ENCODE peak calls at places on chromosomes 6 and 20, in ten cellular contexts. O is HCT116, C is psoas muscle, H is esophagus muscularis mucosa, W is spleen, Q is cardiac muscle cell, K is heart right ventricle, I is upper lobe of right lung, T is IMR-90, M is endodermal cell. Z is an unnamed sample. For H3K4me1 and H3K9me3, the result is how much of the 10 kb centered on the place peaks cover.

GRCh38 chr20:53581444-53582311 is 12.0 kb downstream of the ZNF217 start:
- DNase-seq in M (no peak), Q (no peak), I (peak), T (no peak), W (peak), C (no peak), K (no peak), O (no peak), H (no peak), Z (no peak)

GRCh38 chr6:140660295-140660694 is 1285.8 kb upstream of the CITED2 start:
- DNase-seq in T (no peak), O (no peak), H (no peak), K (no peak), Q (peak), I (no peak), W (no peak), C (no peak), M (no peak), Z (no peak)

GRCh38 chr6:82750570-82750969 is 315.1 kb downstream of the UBE3D start:
- DNase-seq in W (no peak), K (no peak), T (peak), I (no peak), H (no peak), O (no peak), Q (no peak), C (no peak), M (no peak), Z (no peak)

GRCh38 chr6:96537726-96538125 is 16.1 kb downstream of the UFL1 start:
- DNase-seq in Q (no peak), T (no peak), I (no peak), M (no peak), C (no peak), H (no peak), O (no peak), W (no peak), K (no peak), Z (no peak)

GRCh38 chr6:16700202-16700997 is 60.9 kb downstream of the ATXN1 start:
- DNase-seq in K (no peak), I (no peak), T (no peak), W (no peak), O (no peak), C (no peak), M (peak), Q (peak), H (no peak), Z (no peak)

GRCh38 chr6:43006251-43006650 is 7.5 kb downstream of the MEA1 start:
- DNase-seq in M (no peak), C (no peak), O (no peak), H (no peak), Q (no peak), W (no peak), T (no peak), K (no peak), I (no peak), Z (no peak)

GRCh38 chr6:50637267-50637666 is 76.1 kb upstream of the TFAP2D start:
- DNase-seq in K (no peak), Q (no peak), H (no peak), T (no peak), C (no peak), I (no peak), O (no peak), W (no peak), M (no peak), Z (no peak)

GRCh38 chr6:143507358-143508145 is 4.0 kb downstream of the FUCA2 start:
- DNase-seq in T (peak), I (no peak), W (no peak), C (no peak), O (no peak), H (no peak), K (no peak), Q (no peak), M (no peak), Z (no peak)

GRCh38 chr6:90087103-90087833 is 193.0 kb downstream of the GJA10 start:
- DNase-seq in Q (peak), H (no peak), I (no peak), M (no peak), W (no peak), O (no peak), K (no peak), T (peak), C (no peak), Z (no peak)

GRCh38 chr6:44735631-44735963 is 348.1 kb downstream of the CDC5L start:
- DNase-seq in K (no peak), T (peak), Q (peak), C (no peak), O (no peak), W (no peak), I (no peak), H (no peak), M (no peak), Z (no peak)

GRCh38 chr6:37524025-37524647 is 24.4 kb upstream of the CCDC167 start:
- DNase-seq in O (no peak), W (no peak), Q (no peak), I (no peak), K (no peak), C (no peak), M (no peak), H (no peak), T (peak), Z (no peak)

GRCh38 chr6:140463312-140463710 is 1088.9 kb upstream of the CITED2 start:
- DNase-seq in C (no peak), M (no peak), Q (no peak), O (no peak), H (no peak), I (no peak), W (no peak), T (no peak), K (no peak), Z (no peak)

GRCh38 chr6:166330612-166331011 is 11.7 kb downstream of the SFT2D1 start:
- DNase-seq in Q (peak), K (peak), O (no peak), H (no peak), C (peak), W (peak), M (peak), I (peak), T (peak), Z (no peak)

GRCh38 chr20:43983904-43984361 is 69.3 kb downstream of the TOX2 start:
- DNase-seq in K (no peak), Q (peak), I (no peak), M (no peak), H (no peak), C (no peak), W (no peak), O (no peak), T (no peak), Z (no peak)

GRCh38 chr20:43982886-43983285 is 68.2 kb downstream of the TOX2 start:
- DNase-seq in T (no peak), C (no peak), H (no peak), M (no peak), W (no peak), O (no peak), Q (no peak), I (no peak), K (no peak), Z (no peak)

GRCh38 chr20:43982016-43982415 is 67.4 kb downstream of the TOX2 start:
- DNase-seq in Q (no peak), K (no peak), W (no peak), O (no peak), H (no peak), C (no peak), T (no peak), I (no peak), M (no peak), Z (no peak)

GRCh38 chr20:43984587-43984986 is 69.9 kb downstream of the TOX2 start:
- DNase-seq in K (no peak), M (no peak), C (no peak), H (no peak), T (no peak), W (no peak), Q (peak), O (no peak), I (no peak), Z (no peak)

GRCh38 chr20:43983359-43983758 is 68.7 kb downstream of the TOX2 start:
- DNase-seq in O (no peak), Q (no peak), K (no peak), C (no peak), M (peak), H (no peak), W (no peak), T (no peak), I (no peak), Z (no peak)
- TF ChIP-seq CTCF in O (peak), Q (peak), K (no peak), C (peak), M (peak), H (peak), W (no peak), T (peak), I (peak), Z (no peak)

GRCh38 chr6:113352831-113353230 is 504.3 kb upstream of the MARCKS start:
- DNase-seq in T (no peak), Q (no peak), O (no peak), K (no peak), M (no peak), I (no peak), H (no peak), C (no peak), W (no peak), Z (no peak)
- H3K4me1 ChIP-seq in T (under half), Q (under half), O (half or more), K (under half), M (under half), I (under half), H (under half), C (under half), W (under half), Z (under half)

DNA sequence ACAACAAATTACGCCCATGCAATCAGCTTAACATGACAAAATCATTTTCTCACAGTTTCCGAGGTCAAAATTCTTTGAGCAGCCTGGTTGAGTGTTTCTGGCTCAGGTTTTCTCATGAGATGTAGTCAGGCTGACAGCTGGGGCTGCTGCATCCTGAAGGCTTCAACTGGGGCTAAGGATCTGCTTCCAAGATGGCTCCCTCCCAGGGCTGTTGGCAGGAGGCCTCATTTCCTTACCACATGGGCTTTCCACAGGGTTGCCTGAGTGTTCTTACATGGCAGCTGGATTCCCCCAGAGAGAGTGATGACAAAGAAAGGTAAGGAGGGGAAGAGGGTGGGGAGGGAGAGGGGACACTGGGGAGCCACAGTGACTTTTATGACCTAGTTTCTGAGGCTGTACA is 63.1 kb upstream of the NNAT start:
- DNase-seq in O (no peak), W (no peak), I (no peak), T (no peak), Q (no peak), C (no peak), H (no peak), M (no peak), K (no peak), Z (no peak)
- H3K9me3 ChIP-seq in O (under half), W (half or more), I (under half), T (under half), Q (under half), C (under half), H (under half), M (under half), K (half or more), Z (under half)

GRCh38 chr6:3163248-3163594 is 5.9 kb upstream of the TUBB2A start:
- DNase-seq in W (no peak), Q (no peak), O (no peak), C (peak), K (no peak), T (no peak), M (no peak), I (no peak), H (no peak), Z (no peak)
- TF ChIP-seq CTCF in W (no peak), Q (no peak), O (no peak), C (no peak), K (no peak), T (no peak), M (peak), I (no peak), H (no peak), Z (no peak)

GRCh38 chr20:47353224-47353696 is 3.2 kb downstream of the ZMYND8 start:
- DNase-seq in C (no peak), I (no peak), M (no peak), W (no peak), Q (no peak), O (no peak), H (no peak), T (no peak), K (no peak), Z (no peak)
- H3K4me1 ChIP-seq in C (half or more), I (half or more), M (under half), W (half or more), Q (half or more), O (under half), H (half or more), T (half or more), K (half or more), Z (half or more)